ENCODE peak calls at places on chromosomes 13 and 19, in five cellular contexts. D is left colon, J is AG04450, P is NCI-H1436 treated with DMSO at 0.1 percent for 48 hours, E is activated T-cell treated with anti-CD3 and anti-CD28 coated beads for 1 hour. K is an unnamed sample.

GRCh38 chr19:31533114-31533513 is 183.9 kb upstream of the TSHZ3 start:
- DNase-seq in D (no peak), J (no peak), P (no peak), E (no peak), K (no peak)

GRCh38 chr13:46341112-46341711 is 45.8 kb downstream of the RUBCNL start:
- DNase-seq in D (no peak), J (peak), P (no peak), E (no peak), K (no peak)

GRCh38 chr13:98252931-98253470 is 75.9 kb upstream of the RNF113B start:
- DNase-seq in D (no peak), J (no peak), P (no peak), E (no peak), K (no peak)

GRCh38 chr19:49932731-49933131 is 3.4 kb upstream of the NUP62 start:
- DNase-seq in D (no peak), J (no peak), P (no peak), E (peak), K (no peak)

GRCh38 chr13:36915891-36916640 is 4.0 kb downstream of the SMAD9 start:
- DNase-seq in D (no peak), J (no peak), P (no peak), E (no peak), K (no peak)

GRCh38 chr19:56942749-56943148 is 102.2 kb upstream of the PEG3 start:
- DNase-seq in D (peak), J (no peak), P (no peak), E (no peak), K (peak)

GRCh38 chr19:2332341-2333026 is 4.0 kb downstream of the SPPL2B start:
- DNase-seq in D (peak), J (no peak), P (peak), E (peak), K (no peak)

GRCh38 chr19:28864577-28865042 is 348.3 kb downstream of the UQCRFS1 start:
- DNase-seq in D (peak), J (no peak), P (no peak), E (no peak), K (no peak)

GRCh38 chr13:40440990-40441820 is 225.2 kb downstream of the FOXO1 start:
- DNase-seq in D (peak), J (no peak), P (no peak), E (no peak), K (peak)

GRCh38 chr13:28100149-28101121 is at the start of gene FLT3:
- DNase-seq in D (peak), J (no peak), P (no peak), E (no peak), K (peak)

K was measured in iPS-NIHi11.